ENCODE peak calls at places on chromosomes 12 and 14, in six cellular contexts. One of them, this sample, is unnamed. For H3K36me3, the result is how much of the 10 kb centered on the place peaks cover.

GRCh38 chr12:12333980-12334709 is 15.9 kb downstream of the MANSC1 start:
- DNase-seq in upper lobe of right lung: peak
- DNase-seq in CD8-positive, alpha-beta memory T cell: peak
- DNase-seq in tibial artery: no peak
- DNase-seq in endothelial cell of umbilical vein: peak
- DNase-seq in stomach: peak
- DNase-seq in this sample: peak

GRCh38 chr14:69346710-69347109 is 51.4 kb downstream of the ERH start:
- DNase-seq in tibial artery: no peak
- DNase-seq in stomach: peak
- DNase-seq in upper lobe of right lung: no peak
- DNase-seq in endothelial cell of umbilical vein: peak
- DNase-seq in CD8-positive, alpha-beta memory T cell: no peak
- DNase-seq in this sample: peak

GRCh38 chr12:128133321-128134050 is 133.5 kb upstream of the TMEM132C start:
- DNase-seq in endothelial cell of umbilical vein: no peak
- DNase-seq in tibial artery: no peak
- DNase-seq in stomach: no peak
- DNase-seq in upper lobe of right lung: no peak
- DNase-seq in CD8-positive, alpha-beta memory T cell: no peak
- DNase-seq in this sample: no peak

GRCh38 chr12:15648564-15648963 is 140.6 kb downstream of the EPS8 start:
- DNase-seq in stomach: no peak
- DNase-seq in endothelial cell of umbilical vein: no peak
- DNase-seq in CD8-positive, alpha-beta memory T cell: no peak
- DNase-seq in upper lobe of right lung: no peak
- DNase-seq in tibial artery: no peak
- DNase-seq in this sample: no peak

GRCh38 chr14:75294649-75295033 is 16.0 kb downstream of the FOS start:
- DNase-seq in upper lobe of right lung: no peak
- DNase-seq in tibial artery: no peak
- DNase-seq in endothelial cell of umbilical vein: no peak
- DNase-seq in stomach: no peak
- DNase-seq in CD8-positive, alpha-beta memory T cell: no peak
- DNase-seq in this sample: no peak

GRCh38 chr12:65121049-65121955 is at the start of gene WIF1:
- DNase-seq in upper lobe of right lung: peak
- DNase-seq in CD8-positive, alpha-beta memory T cell: no peak
- DNase-seq in tibial artery: no peak
- DNase-seq in stomach: peak
- DNase-seq in endothelial cell of umbilical vein: peak
- DNase-seq in this sample: no peak

GRCh38 chr12:126704609-126705008 is 1562.4 kb upstream of the TMEM132C start:
- DNase-seq in stomach: no peak
- DNase-seq in upper lobe of right lung: no peak
- DNase-seq in tibial artery: no peak
- DNase-seq in endothelial cell of umbilical vein: no peak
- DNase-seq in CD8-positive, alpha-beta memory T cell: no peak
- DNase-seq in this sample: no peak

GRCh38 chr12:89252284-89252683 is 100.0 kb downstream of the DUSP6 start:
- DNase-seq in CD8-positive, alpha-beta memory T cell: no peak
- DNase-seq in tibial artery: no peak
- DNase-seq in stomach: no peak
- DNase-seq in endothelial cell of umbilical vein: no peak
- DNase-seq in upper lobe of right lung: no peak
- DNase-seq in this sample: no peak

GRCh38 chr14:83255015-83255726 is 1721.5 kb upstream of the SEL1L start:
- DNase-seq in upper lobe of right lung: no peak
- DNase-seq in CD8-positive, alpha-beta memory T cell: no peak
- DNase-seq in endothelial cell of umbilical vein: no peak
- DNase-seq in tibial artery: no peak
- DNase-seq in stomach: no peak
- DNase-seq in this sample: no peak

GRCh38 chr12:100154472-100155247 is 12.0 kb upstream of the BLTP3B start:
- DNase-seq in endothelial cell of umbilical vein: peak
- DNase-seq in upper lobe of right lung: peak
- DNase-seq in CD8-positive, alpha-beta memory T cell: peak
- DNase-seq in tibial artery: peak
- DNase-seq in stomach: peak
- DNase-seq in this sample: peak

GRCh38 chr14:99351166-99352007 is 79.4 kb upstream of the BCL11B start:
- DNase-seq in endothelial cell of umbilical vein: no peak
- DNase-seq in CD8-positive, alpha-beta memory T cell: no peak
- DNase-seq in stomach: no peak
- DNase-seq in upper lobe of right lung: peak
- DNase-seq in tibial artery: no peak
- DNase-seq in this sample: no peak

GRCh38 chr12:74541074-74541473 is 3.4 kb downstream of the ATXN7L3B start:
- DNase-seq in stomach: no peak
- DNase-seq in CD8-positive, alpha-beta memory T cell: no peak
- DNase-seq in upper lobe of right lung: no peak
- DNase-seq in tibial artery: no peak
- DNase-seq in endothelial cell of umbilical vein: no peak
- DNase-seq in this sample: no peak

GRCh38 chr14:94329857-94330256 is 6.7 kb upstream of the SERPINA6 start:
- DNase-seq in CD8-positive, alpha-beta memory T cell: no peak
- DNase-seq in endothelial cell of umbilical vein: no peak
- DNase-seq in stomach: no peak
- DNase-seq in upper lobe of right lung: no peak
- DNase-seq in tibial artery: no peak
- DNase-seq in this sample: no peak

GRCh38 chr14:76715102-76715926 is 46.0 kb upstream of the VASH1 start:
- DNase-seq in endothelial cell of umbilical vein: peak
- DNase-seq in tibial artery: no peak
- DNase-seq in CD8-positive, alpha-beta memory T cell: no peak
- DNase-seq in stomach: no peak
- DNase-seq in upper lobe of right lung: no peak
- DNase-seq in this sample: no peak

GRCh38 chr12:1936406-1937320 is 18.2 kb upstream of the CACNA2D4 start:
- DNase-seq in endothelial cell of umbilical vein: peak
- DNase-seq in CD8-positive, alpha-beta memory T cell: no peak
- DNase-seq in stomach: peak
- DNase-seq in upper lobe of right lung: peak
- DNase-seq in tibial artery: peak
- DNase-seq in this sample: peak

GRCh38 chr12:56029666-56030293 is 8.9 kb downstream of the IKZF4 start:
- DNase-seq in CD8-positive, alpha-beta memory T cell: no peak
- DNase-seq in endothelial cell of umbilical vein: peak
- DNase-seq in upper lobe of right lung: no peak
- DNase-seq in tibial artery: no peak
- DNase-seq in stomach: peak
- DNase-seq in this sample: peak

GRCh38 chr12:20181416-20181815 is 186.9 kb upstream of the PDE3A start:
- DNase-seq in CD8-positive, alpha-beta memory T cell: no peak
- DNase-seq in upper lobe of right lung: no peak
- DNase-seq in stomach: no peak
- DNase-seq in tibial artery: no peak
- DNase-seq in endothelial cell of umbilical vein: no peak
- DNase-seq in this sample: no peak

GRCh38 chr12:46364777-46365580 is 7.6 kb downstream of the SLC38A2 start:
- DNase-seq in CD8-positive, alpha-beta memory T cell: no peak
- DNase-seq in tibial artery: peak
- DNase-seq in upper lobe of right lung: no peak
- DNase-seq in endothelial cell of umbilical vein: peak
- DNase-seq in stomach: peak
- DNase-seq in this sample: peak
- H3K36me3 ChIP-seq in CD8-positive, alpha-beta memory T cell: half or more
- H3K36me3 ChIP-seq in tibial artery: half or more
- H3K36me3 ChIP-seq in upper lobe of right lung: half or more
- H3K36me3 ChIP-seq in endothelial cell of umbilical vein: half or more
- H3K36me3 ChIP-seq in stomach: half or more
- H3K36me3 ChIP-seq in this sample: half or more

DNA sequence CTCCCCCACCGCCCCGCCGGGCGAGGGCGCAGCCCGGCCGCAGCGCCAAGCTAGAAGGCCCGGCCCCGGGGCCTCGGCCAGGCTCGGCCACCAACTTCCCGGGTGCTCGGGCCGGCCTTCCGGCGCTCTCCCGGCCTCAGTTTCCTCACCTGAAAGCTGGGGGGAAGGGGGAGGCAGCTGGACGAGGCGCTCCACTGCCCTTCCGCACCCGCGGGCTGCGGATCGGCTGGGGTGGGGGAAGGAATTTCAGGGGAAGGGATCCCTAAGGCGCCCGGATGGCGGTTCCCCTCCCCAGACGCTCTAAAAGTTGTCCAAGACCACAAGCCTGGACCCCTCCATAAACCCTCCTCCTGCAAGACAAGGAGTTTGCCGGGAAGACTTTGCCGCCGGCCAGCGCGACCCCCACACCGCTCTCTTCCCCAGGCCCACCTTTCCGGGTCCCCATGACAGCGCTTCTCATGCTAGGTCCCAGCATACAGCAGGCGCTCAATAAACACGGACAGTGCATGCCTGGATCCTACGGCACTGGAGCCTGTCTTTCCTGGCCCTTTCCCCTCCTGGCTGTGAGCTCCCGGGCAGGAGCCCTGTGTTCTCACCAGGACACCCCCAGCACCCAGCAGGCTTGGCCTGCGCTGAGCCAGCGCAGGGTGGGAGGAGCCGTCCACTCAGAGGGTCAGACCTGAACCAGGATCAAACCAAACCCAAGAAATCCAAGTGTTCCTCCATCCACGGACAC is 18.1 kb downstream of the BEGAIN start:
- DNase-seq in stomach: no peak
- DNase-seq in upper lobe of right lung: no peak
- DNase-seq in CD8-positive, alpha-beta memory T cell: no peak
- DNase-seq in endothelial cell of umbilical vein: no peak
- DNase-seq in tibial artery: no peak
- DNase-seq in this sample: no peak
- H3K4me3 ChIP-seq in stomach: peak
- H3K4me3 ChIP-seq in upper lobe of right lung: peak
- H3K4me3 ChIP-seq in CD8-positive, alpha-beta memory T cell: no peak
- H3K4me3 ChIP-seq in endothelial cell of umbilical vein: no peak
- H3K4me3 ChIP-seq in tibial artery: no peak
- H3K4me3 ChIP-seq in this sample: no peak

GRCh38 chr12:131091976-131092691 is 138.4 kb downstream of the ADGRD1 start:
- DNase-seq in upper lobe of right lung: peak
- DNase-seq in tibial artery: peak
- DNase-seq in CD8-positive, alpha-beta memory T cell: no peak
- DNase-seq in endothelial cell of umbilical vein: no peak
- DNase-seq in stomach: no peak
- DNase-seq in this sample: no peak

GRCh38 chr12:131091413-131091975 is 137.8 kb downstream of the ADGRD1 start:
- DNase-seq in stomach: no peak
- DNase-seq in endothelial cell of umbilical vein: no peak
- DNase-seq in upper lobe of right lung: no peak
- DNase-seq in CD8-positive, alpha-beta memory T cell: no peak
- DNase-seq in tibial artery: no peak
- DNase-seq in this sample: no peak

GRCh38 chr12:131094831-131095805 is 141.4 kb downstream of the ADGRD1 start:
- DNase-seq in upper lobe of right lung: peak
- DNase-seq in endothelial cell of umbilical vein: no peak
- DNase-seq in CD8-positive, alpha-beta memory T cell: no peak
- DNase-seq in stomach: no peak
- DNase-seq in tibial artery: peak
- DNase-seq in this sample: no peak

GRCh38 chr12:131093971-131094830 is 140.5 kb downstream of the ADGRD1 start:
- DNase-seq in tibial artery: peak
- DNase-seq in upper lobe of right lung: no peak
- DNase-seq in stomach: no peak
- DNase-seq in CD8-positive, alpha-beta memory T cell: no peak
- DNase-seq in endothelial cell of umbilical vein: no peak
- DNase-seq in this sample: no peak

GRCh38 chr12:131092911-131093901 is 139.5 kb downstream of the ADGRD1 start:
- DNase-seq in upper lobe of right lung: peak
- DNase-seq in CD8-positive, alpha-beta memory T cell: no peak
- DNase-seq in tibial artery: peak
- DNase-seq in stomach: no peak
- DNase-seq in endothelial cell of umbilical vein: no peak
- DNase-seq in this sample: no peak
- H3K27ac ChIP-seq in upper lobe of right lung: no peak
- H3K27ac ChIP-seq in CD8-positive, alpha-beta memory T cell: no peak
- H3K27ac ChIP-seq in tibial artery: no peak
- H3K27ac ChIP-seq in stomach: no peak
- H3K27ac ChIP-seq in endothelial cell of umbilical vein: no peak
- H3K27ac ChIP-seq in this sample: no peak

GRCh38 chr12:8668441-8668840 is 5.8 kb upstream of the MFAP5 start:
- DNase-seq in CD8-positive, alpha-beta memory T cell: no peak
- DNase-seq in tibial artery: no peak
- DNase-seq in upper lobe of right lung: no peak
- DNase-seq in stomach: no peak
- DNase-seq in endothelial cell of umbilical vein: no peak
- DNase-seq in this sample: no peak
- H3K36me3 ChIP-seq in CD8-positive, alpha-beta memory T cell: under half
- H3K36me3 ChIP-seq in tibial artery: under half
- H3K36me3 ChIP-seq in upper lobe of right lung: under half
- H3K36me3 ChIP-seq in stomach: under half
- H3K36me3 ChIP-seq in endothelial cell of umbilical vein: under half
- H3K36me3 ChIP-seq in this sample: under half

DNA sequence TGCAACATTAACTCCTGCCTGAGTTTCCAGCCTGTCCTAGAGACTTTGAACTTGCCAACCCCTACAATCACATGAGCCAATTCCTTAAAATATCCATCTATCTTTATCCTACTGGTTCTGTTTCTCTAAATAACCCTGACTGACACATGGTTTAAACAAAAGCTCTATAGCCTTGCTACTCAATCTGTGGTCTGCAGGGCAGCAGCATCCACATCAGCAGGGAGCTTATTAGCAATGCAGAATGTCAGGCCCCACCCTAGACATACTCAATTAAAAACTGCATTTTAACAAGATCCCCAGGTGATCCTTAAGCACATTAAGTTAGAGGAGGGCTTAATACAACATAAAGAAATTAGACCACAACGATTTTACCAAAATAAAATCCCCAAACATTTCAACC is 108.3 kb upstream of the CPSF6 start:
- DNase-seq in upper lobe of right lung: no peak
- DNase-seq in endothelial cell of umbilical vein: no peak
- DNase-seq in tibial artery: no peak
- DNase-seq in stomach: no peak
- DNase-seq in CD8-positive, alpha-beta memory T cell: no peak
- DNase-seq in this sample: no peak
- H3K4me3 ChIP-seq in upper lobe of right lung: no peak
- H3K4me3 ChIP-seq in endothelial cell of umbilical vein: no peak
- H3K4me3 ChIP-seq in tibial artery: no peak
- H3K4me3 ChIP-seq in stomach: no peak
- H3K4me3 ChIP-seq in CD8-positive, alpha-beta memory T cell: no peak
- H3K4me3 ChIP-seq in this sample: no peak

DNA sequence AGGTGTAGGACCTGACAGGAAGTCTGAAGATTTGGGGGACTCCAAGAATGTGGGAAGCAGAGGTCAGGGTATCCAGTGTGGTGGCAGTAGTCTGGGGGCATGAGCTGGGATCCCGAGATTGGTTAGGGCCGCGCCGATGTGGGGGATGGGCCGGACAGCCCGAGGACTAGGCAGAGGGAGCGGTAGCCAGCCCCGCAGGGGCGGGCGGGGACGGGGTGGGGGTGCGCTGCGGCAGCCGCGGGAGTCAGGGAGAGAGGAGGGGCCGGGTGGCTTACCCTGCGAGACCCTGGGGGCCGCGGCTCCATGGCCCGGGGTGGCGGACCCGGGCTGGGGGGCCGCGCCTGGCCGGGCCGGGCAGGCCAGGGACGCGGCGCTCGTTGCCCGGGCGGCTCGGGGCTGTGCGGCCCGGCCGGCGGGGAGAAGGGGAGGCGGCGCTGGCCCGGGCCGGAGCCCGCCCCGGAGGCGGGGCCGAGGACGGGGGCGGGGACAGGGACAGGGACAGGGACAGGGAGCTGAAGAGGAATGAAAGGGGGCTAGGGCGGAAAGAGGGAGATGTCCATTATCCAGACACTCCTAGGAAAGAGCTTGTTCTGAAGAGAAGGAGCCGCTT is 5.6 kb downstream of the ZNF385A start:
- DNase-seq in CD8-positive, alpha-beta memory T cell: no peak
- DNase-seq in endothelial cell of umbilical vein: peak
- DNase-seq in upper lobe of right lung: peak
- DNase-seq in tibial artery: no peak
- DNase-seq in stomach: peak
- DNase-seq in this sample: peak
- H3K27ac ChIP-seq in CD8-positive, alpha-beta memory T cell: no peak
- H3K27ac ChIP-seq in endothelial cell of umbilical vein: no peak
- H3K27ac ChIP-seq in upper lobe of right lung: no peak
- H3K27ac ChIP-seq in tibial artery: peak
- H3K27ac ChIP-seq in stomach: peak
- H3K27ac ChIP-seq in this sample: no peak